ENCODE peak calls at places on chromosomes 11 and 22, in ten cellular contexts. D is HCT116, U is Caki2, V is mucosa of descending colon, K is AG04449, E is H54, P is ACHN, L is WTC11, Q is T follicular helper cell, W is head of caudate nucleus. J is an unnamed sample.

GRCh38 chr22:40418366-40419201 is 48.2 kb downstream of the SGSM3 start:
- DNase-seq in D (no peak), U (no peak), V (no peak), K (no peak), E (no peak), P (no peak), L (no peak), Q (no peak), W (peak), J (no peak)

GRCh38 chr11:3115321-3115720 is 49.8 kb downstream of the OSBPL5 start:
- DNase-seq in D (no peak), U (no peak), V (no peak), K (no peak), E (no peak), P (no peak), L (no peak), Q (no peak), W (no peak), J (no peak)

GRCh38 chr11:22467248-22467647 is 129.1 kb downstream of the SLC17A6 start:
- DNase-seq in D (no peak), U (no peak), V (no peak), K (no peak), E (no peak), P (no peak), L (no peak), Q (no peak), W (no peak), J (no peak)

GRCh38 chr11:2772544-2773031 is 72.8 kb upstream of the KCNQ1OT1 start:
- DNase-seq in D (peak), U (peak), V (peak), K (no peak), E (peak), P (peak), L (peak), Q (no peak), W (no peak), J (peak)

GRCh38 chr11:96627379-96627778 is 237.6 kb downstream of the JRKL start:
- DNase-seq in D (no peak), U (no peak), V (no peak), K (no peak), E (no peak), P (no peak), L (no peak), Q (no peak), W (no peak), J (no peak)

GRCh38 chr22:26713823-26714449 is 56.5 kb downstream of the MIAT start:
- DNase-seq in D (no peak), U (peak), V (no peak), K (peak), E (no peak), P (no peak), L (no peak), Q (no peak), W (no peak), J (no peak)

GRCh38 chr11:72353861-72354260 is 80.5 kb downstream of the CLPB start:
- DNase-seq in D (no peak), U (no peak), V (no peak), K (no peak), E (no peak), P (peak), L (peak), Q (no peak), W (peak), J (peak)

GRCh38 chr11:100632970-100633452 is 54.1 kb upstream of the ARHGAP42 start:
- DNase-seq in D (no peak), U (peak), V (no peak), K (no peak), E (no peak), P (no peak), L (no peak), Q (no peak), W (peak), J (peak)

GRCh38 chr11:85967457-85967856 is 101.4 kb downstream of the PICALM start:
- DNase-seq in D (no peak), U (no peak), V (no peak), K (no peak), E (no peak), P (no peak), L (no peak), Q (no peak), W (no peak), J (no peak)

GRCh38 chr22:28911279-28911640 is 27.9 kb downstream of the ZNRF3 start:
- DNase-seq in D (no peak), U (peak), V (no peak), K (no peak), E (no peak), P (no peak), L (no peak), Q (no peak), W (no peak), J (no peak)

GRCh38 chr11:1276061-1276790 is 33.2 kb downstream of the TOLLIP start:
- DNase-seq in D (no peak), U (no peak), V (no peak), K (no peak), E (no peak), P (no peak), L (no peak), Q (no peak), W (peak), J (no peak)

GRCh38 chr11:78251083-78251699 is 62.5 kb downstream of the USP35 start:
- DNase-seq in D (no peak), U (no peak), V (no peak), K (no peak), E (peak), P (no peak), L (no peak), Q (no peak), W (no peak), J (no peak)

GRCh38 chr22:27718186-27719032 is 83.1 kb downstream of the MN1 start:
- DNase-seq in D (peak), U (peak), V (peak), K (peak), E (peak), P (peak), L (no peak), Q (no peak), W (peak), J (peak)

GRCh38 chr22:45726081-45726480 is 54.4 kb downstream of the ATXN10 start:
- DNase-seq in D (no peak), U (no peak), V (no peak), K (no peak), E (no peak), P (no peak), L (no peak), Q (no peak), W (no peak), J (no peak)

GRCh38 chr22:49664891-49665290 is 162.8 kb downstream of the BRD1 start:
- DNase-seq in D (no peak), U (no peak), V (no peak), K (no peak), E (no peak), P (no peak), L (no peak), Q (no peak), W (no peak), J (no peak)

GRCh38 chr11:46296520-46297448 is 19.3 kb downstream of the CREB3L1 start:
- DNase-seq in D (no peak), U (no peak), V (no peak), K (peak), E (no peak), P (peak), L (peak), Q (no peak), W (no peak), J (no peak)

GRCh38 chr11:47327949-47328348 is 24.6 kb downstream of the MYBPC3 start:
- DNase-seq in D (no peak), U (no peak), V (no peak), K (no peak), E (no peak), P (no peak), L (no peak), Q (no peak), W (no peak), J (no peak)

GRCh38 chr11:46710821-46711269 is 8.2 kb upstream of the F2 start:
- DNase-seq in D (no peak), U (peak), V (no peak), K (peak), E (peak), P (peak), L (no peak), Q (no peak), W (no peak), J (no peak)

GRCh38 chr11:33802414-33802950 is 28.2 kb upstream of the FBXO3 start:
- DNase-seq in D (peak), U (peak), V (no peak), K (peak), E (peak), P (peak), L (peak), Q (no peak), W (peak), J (peak)

GRCh38 chr11:78470861-78471442 is 53.3 kb upstream of the GAB2 start:
- DNase-seq in D (no peak), U (no peak), V (no peak), K (no peak), E (no peak), P (no peak), L (no peak), Q (no peak), W (no peak), J (no peak)

GRCh38 chr11:2881076-2881973 is 4.2 kb downstream of the CDKN1C start:
- DNase-seq in D (no peak), U (no peak), V (no peak), K (no peak), E (no peak), P (no peak), L (no peak), Q (no peak), W (no peak), J (no peak)

GRCh38 chr11:120125509-120125908 is 12.4 kb downstream of the TRIM29 start:
- DNase-seq in D (no peak), U (no peak), V (peak), K (no peak), E (no peak), P (no peak), L (no peak), Q (no peak), W (no peak), J (no peak)

GRCh38 chr11:91136631-91137030 is 913.8 kb upstream of the CHORDC1 start:
- DNase-seq in D (no peak), U (no peak), V (no peak), K (no peak), E (no peak), P (no peak), L (no peak), Q (no peak), W (no peak), J (no peak)

GRCh38 chr11:62994775-62995174 is 10.0 kb upstream of the SLC22A6 start:
- DNase-seq in D (no peak), U (no peak), V (no peak), K (no peak), E (no peak), P (no peak), L (no peak), Q (no peak), W (no peak), J (no peak)

GRCh38 chr11:65384301-65384889 is 1.9 kb upstream of the SLC25A45 start:
- DNase-seq in D (no peak), U (no peak), V (no peak), K (no peak), E (no peak), P (no peak), L (no peak), Q (no peak), W (no peak), J (no peak)

GRCh38 chr11:132022285-132022684 is 651.9 kb downstream of the NTM start:
- DNase-seq in D (no peak), U (no peak), V (no peak), K (no peak), E (no peak), P (no peak), L (no peak), Q (no peak), W (no peak), J (no peak)

GRCh38 chr11:69000831-69001245 is 12.2 kb downstream of the MRGPRF start:
- DNase-seq in D (peak), U (peak), V (no peak), K (peak), E (peak), P (peak), L (peak), Q (no peak), W (peak), J (peak)

GRCh38 chr11:82988936-82989627 is 82.6 kb downstream of the RAB30 start:
- DNase-seq in D (no peak), U (no peak), V (no peak), K (no peak), E (no peak), P (no peak), L (no peak), Q (no peak), W (peak), J (no peak)

GRCh38 chr11:65078151-65078550 is 5.7 kb downstream of the CDCA5 start:
- DNase-seq in D (peak), U (peak), V (peak), K (no peak), E (no peak), P (peak), L (peak), Q (peak), W (no peak), J (peak)

GRCh38 chr22:48784701-48785503 is 1042.8 kb downstream of the BRD1 start:
- DNase-seq in D (no peak), U (no peak), V (no peak), K (no peak), E (no peak), P (no peak), L (no peak), Q (no peak), W (peak), J (no peak)

GRCh38 chr11:19116315-19116970 is 525 bp upstream of the ZDHHC13 start:
- DNase-seq in D (no peak), U (no peak), V (no peak), K (no peak), E (no peak), P (no peak), L (peak), Q (no peak), W (no peak), J (no peak)

GRCh38 chr11:79083346-79083745 is 357.5 kb downstream of the TENM4 start:
- DNase-seq in D (no peak), U (no peak), V (no peak), K (no peak), E (no peak), P (no peak), L (no peak), Q (no peak), W (no peak), J (no peak)

GRCh38 chr11:95593101-95593500 is 196.5 kb downstream of the FAM76B start:
- DNase-seq in D (no peak), U (no peak), V (no peak), K (no peak), E (no peak), P (no peak), L (no peak), Q (no peak), W (no peak), J (peak)

GRCh38 chr11:47616726-47617416 is 22.7 kb upstream of the C1QTNF4 start:
- DNase-seq in D (peak), U (peak), V (no peak), K (peak), E (no peak), P (peak), L (peak), Q (no peak), W (peak), J (peak)

GRCh38 chr11:44997566-44997965 is 46.9 kb upstream of the TP53I11 start:
- DNase-seq in D (no peak), U (no peak), V (no peak), K (no peak), E (no peak), P (no peak), L (no peak), Q (no peak), W (no peak), J (no peak)

GRCh38 chr22:31173386-31174145 is 13.6 kb downstream of the RNF185 start:
- DNase-seq in D (no peak), U (peak), V (no peak), K (peak), E (peak), P (peak), L (no peak), Q (no peak), W (no peak), J (no peak)

J was measured in body of pancreas.